ENCODE peak calls at places on chromosomes 16 and 17, in ten cellular contexts. V, P, O, M, Y, T, E, N, F and L are unnamed samples.

GRCh38 chr17:46968224-46968834 is 10.7 kb downstream of the RPRML start:
- DNase-seq in O (no peak), P (no peak), F (no peak), E (no peak), Y (no peak), V (no peak), T (no peak), M (no peak), N (no peak), L (no peak)

GRCh38 chr17:193841-194806 is 12.7 kb upstream of the DOC2B start:
- DNase-seq in F (no peak), V (no peak), E (no peak), O (no peak), N (no peak), T (no peak), Y (no peak), M (no peak), P (no peak), L (no peak)

GRCh38 chr16:48235556-48236136 is 8.5 kb upstream of the LONP2 start:
- DNase-seq in P (no peak), E (no peak), M (no peak), T (no peak), N (no peak), V (no peak), Y (peak; percentile 19), F (no peak), O (no peak), L (no peak)

GRCh38 chr16:4833584-4833983 is 13.5 kb downstream of the GLYR1 start:
- DNase-seq in N (no peak), T (no peak), F (no peak), O (no peak), E (no peak), P (no peak), M (no peak), V (no peak), Y (no peak), L (no peak)

GRCh38 chr16:54430491-54431030 is 144.0 kb upstream of the IRX3 start:
- DNase-seq in P (no peak), V (peak; percentile 84), E (no peak), M (peak; percentile 64), Y (peak; percentile 49), F (no peak), N (peak; percentile 56), T (peak; percentile 25), O (no peak), L (no peak)

GRCh38 chr16:81632392-81633146 is 146.5 kb upstream of the PLCG2 start:
- DNase-seq in E (no peak), Y (peak; percentile 20), F (no peak), N (no peak), V (no peak), P (no peak), M (no peak), T (no peak), O (no peak), L (peak; percentile 56)

GRCh38 chr16:83501481-83501880 is 306.3 kb upstream of the HSBP1 start:
- DNase-seq in F (no peak), M (no peak), P (no peak), T (no peak), O (no peak), V (no peak), N (no peak), E (no peak), Y (no peak), L (no peak)

GRCh38 chr16:77850637-77851330 is 62.4 kb downstream of the VAT1L start:
- DNase-seq in N (peak; percentile 52), O (no peak), Y (peak; percentile 21), E (no peak), T (no peak), F (no peak), M (no peak), P (no peak), V (peak; percentile 3), L (no peak)

GRCh38 chr17:63446218-63446980 is at the start of gene CYB561:
- DNase-seq in P (peak; percentile 82), N (peak; percentile 92), M (no peak), Y (peak; percentile 62), V (no peak), O (peak; percentile 75), T (no peak), F (peak; percentile 87), E (peak; percentile 75), L (no peak)

GRCh38 chr17:63444457-63444856 is 1.6 kb downstream of the CYB561 start:
- DNase-seq in P (no peak), Y (no peak), T (no peak), V (no peak), M (no peak), F (no peak), N (no peak), E (no peak), O (no peak), L (no peak)

GRCh38 chr17:63445571-63446217 is 412 bp downstream of the CYB561 start:
- DNase-seq in T (no peak), N (no peak), F (peak; percentile 46), E (no peak), O (no peak), V (no peak), M (no peak), P (no peak), Y (peak; percentile 38), L (no peak)

GRCh38 chr17:63443053-63443452 is 3.1 kb downstream of the CYB561 start:
- DNase-seq in T (no peak), V (no peak), O (no peak), M (no peak), N (no peak), F (no peak), Y (no peak), E (no peak), P (no peak), L (no peak)

DNA sequence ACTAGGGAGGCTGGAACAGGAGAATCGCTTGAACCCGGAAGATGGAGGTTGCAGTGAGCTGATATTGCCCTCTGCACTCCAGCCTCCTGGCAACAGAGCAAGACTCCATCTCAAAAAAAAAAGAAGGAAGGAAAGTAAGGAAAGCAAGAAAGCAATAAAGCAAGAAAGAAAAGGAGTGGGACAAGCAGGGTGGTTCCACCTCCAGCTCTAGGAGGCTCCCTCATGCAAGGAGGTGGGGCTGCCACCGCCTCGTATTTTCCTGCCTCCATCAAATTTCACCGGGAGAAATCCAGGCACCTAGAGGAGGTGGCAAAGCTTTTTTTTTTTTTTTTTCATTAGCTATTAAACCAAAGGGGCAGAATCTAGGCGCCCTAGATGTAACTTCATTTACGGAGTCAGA is 1.0 kb downstream of the CYB561 start:
- DNase-seq in Y (no peak), E (no peak), V (no peak), P (no peak), N (no peak), T (no peak), M (no peak), F (no peak), O (no peak), L (no peak)
- H3K4me3 ChIP-seq in Y (peak overlapping the region; percentile 51), E (peak overlapping the region; percentile 61), V (no peak overlapping the region), P (no peak overlapping the region), N (peak overlapping the region; percentile 86), T (no peak overlapping the region), M (peak overlapping the region; percentile 49), F (peak overlapping the region; percentile 83), O (peak overlapping the region; percentile 83), L (peak overlapping the region; percentile 54)

GRCh38 chr16:12458051-12458450 is 345.6 kb downstream of the CPPED1 start:
- DNase-seq in N (no peak), E (no peak), F (no peak), M (no peak), P (no peak), Y (no peak), V (no peak), T (no peak), O (no peak), L (no peak)
- H3K4me3 ChIP-seq in N (no peak overlapping the region), E (no peak overlapping the region), F (no peak overlapping the region), M (no peak overlapping the region), P (no peak overlapping the region), Y (no peak overlapping the region), V (no peak overlapping the region), T (no peak overlapping the region), O (no peak overlapping the region), L (no peak overlapping the region)

GRCh38 chr17:48549909-48550308 is 5.0 kb upstream of the HOXB2 start:
- DNase-seq in T (no peak), E (no peak), V (no peak), Y (no peak), F (no peak), P (no peak), O (no peak), N (no peak), M (no peak), L (no peak)

GRCh38 chr17:48550313-48551205 is 5.7 kb upstream of the HOXB2 start:
- DNase-seq in E (no peak), O (no peak), T (no peak), N (no peak), F (no peak), V (no peak), Y (no peak), P (no peak), M (no peak), L (no peak)

GRCh38 chr17:48546924-48547838 is 2.3 kb upstream of the HOXB2 start:
- DNase-seq in O (no peak), E (no peak), N (no peak), T (no peak), M (no peak), Y (no peak), V (no peak), P (no peak), F (no peak), L (no peak)

GRCh38 chr17:48547839-48548686 is 3.2 kb upstream of the HOXB2 start:
- DNase-seq in P (no peak), T (no peak), N (no peak), Y (peak; percentile 77), F (no peak), M (no peak), V (no peak), O (no peak), E (no peak), L (no peak)

DNA sequence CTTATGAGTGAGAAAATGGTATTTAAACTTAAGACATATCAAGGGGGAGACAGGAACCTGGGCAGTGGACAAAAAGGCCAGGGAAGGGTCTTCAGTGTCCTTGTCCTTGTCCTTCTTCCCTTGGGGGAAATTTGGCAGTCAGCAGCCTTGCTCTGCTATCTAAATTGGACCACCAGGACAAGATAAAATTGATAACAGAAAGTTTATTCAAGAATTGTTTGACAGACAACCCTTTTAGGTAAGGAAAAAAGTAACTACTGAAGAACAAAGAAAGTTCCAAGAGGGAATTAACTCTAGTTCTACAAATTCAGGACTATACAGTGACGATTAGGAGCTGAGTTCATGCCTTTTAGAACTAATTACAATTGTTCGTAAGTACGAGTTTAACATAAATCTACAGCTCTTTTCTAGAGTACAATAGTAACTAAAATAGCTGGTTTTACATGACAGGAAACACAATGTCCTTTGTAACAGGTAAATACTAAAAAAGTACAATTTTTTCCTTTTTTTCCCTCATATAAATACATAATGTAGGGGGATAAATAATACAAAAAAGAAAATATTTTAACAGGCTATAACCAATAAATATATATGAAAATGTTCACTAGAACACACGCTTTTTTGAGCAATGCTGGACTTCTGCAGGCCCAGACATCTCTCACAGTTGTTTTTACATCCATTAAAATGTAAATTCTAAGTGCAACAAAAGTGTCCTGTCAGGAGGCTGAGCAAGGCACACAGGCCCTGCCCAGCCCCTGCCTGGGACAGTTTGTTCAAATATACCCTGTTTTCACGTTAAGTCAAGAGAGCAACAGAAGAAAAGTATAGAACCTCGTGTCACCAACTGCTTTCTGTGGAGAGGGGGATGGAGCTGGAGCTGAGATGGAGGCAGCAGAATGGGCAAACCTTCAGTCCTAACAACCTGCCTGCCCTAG is 4.0 kb upstream of the HOXB2 start:
- DNase-seq in T (no peak), F (no peak), O (no peak), E (no peak), Y (no peak), V (no peak), P (no peak), M (no peak), N (no peak), L (no peak)
- H3K4me3 ChIP-seq in T (no peak overlapping the region), F (no peak overlapping the region), O (no peak overlapping the region), E (no peak overlapping the region), Y (no peak overlapping the region), V (no peak overlapping the region), P (no peak overlapping the region), M (no peak overlapping the region), N (peak overlapping the region; percentile 34), L (no peak overlapping the region)

GRCh38 chr17:82592751-82593589 is 55.3 kb downstream of the WDR45B start:
- DNase-seq in N (peak; percentile 80), O (peak; percentile 54), M (no peak), P (peak; percentile 52), E (peak; percentile 71), T (peak; percentile 29), F (peak; percentile 81), V (peak; percentile 69), Y (peak; percentile 82), L (no peak)
- H3K4me3 ChIP-seq in N (peak overlapping the region; percentile 68), O (peak overlapping the region; percentile 76), M (peak overlapping the region; percentile 55), P (peak overlapping the region; percentile 39), E (peak overlapping the region; percentile 59), T (peak overlapping the region; percentile 60), F (peak overlapping the region; percentile 50), V (peak overlapping the region; percentile 54), Y (peak overlapping the region; percentile 58), L (peak overlapping the region; percentile 50)